ENCODE peak calls at places on chromosomes 11 and 22, in nine cellular contexts. H is mucosa of gallbladder; S is Calu3; R is GM10248; A is NCI-H69; N is substantia nigra; G is stimulated activated naive B cell treated with anti-CD40 and anti-IgM and Interleukin-4, amounts not matched to agents 10 μg/mL and 1 μg/mL and 100 μg/mL, for 72 hours; O is activated T-helper 1 cell treated with Interleukin-2 at 50 U/mL for 16 hours; V is stimulated activated naive CD8-positive, alpha-beta T cell treated with anti-CD3 and anti-CD28 coated beads, Interleukin-15, amount 100 ng/mL, for 72 hours. C is an unnamed sample.

GRCh38 chr11:1834132-1834610 is 619 bp upstream of the SYT8 start:
- DNase-seq in H (peak), S (peak), G (no peak), V (no peak), O (no peak), N (no peak), R (no peak), A (peak), C (no peak)

GRCh38 chr22:25908212-25908611 is 166.2 kb downstream of the MYO18B start:
- DNase-seq in R (no peak), O (no peak), N (no peak), A (no peak), G (no peak), H (no peak), S (no peak), V (no peak), C (no peak)

GRCh38 chr11:135075740-135076139 is 663.7 kb upstream of the B3GAT1 start:
- DNase-seq in S (peak), R (no peak), V (peak), G (peak), N (no peak), O (peak), H (peak), A (no peak), C (peak)

GRCh38 chr22:31442768-31443489 is 43.5 kb downstream of the DRG1 start:
- DNase-seq in V (no peak), H (peak), A (no peak), R (no peak), N (no peak), O (no peak), S (no peak), G (no peak), C (no peak)

GRCh38 chr11:11243790-11244469 is 109.1 kb downstream of the CSNK2A3 start:
- DNase-seq in V (no peak), A (peak), S (peak), N (no peak), G (peak), O (peak), H (no peak), R (peak), C (peak)

GRCh38 chr11:111302298-111302697 is 4.0 kb downstream of the POU2AF3 start:
- DNase-seq in N (no peak), R (no peak), S (no peak), G (no peak), O (no peak), H (no peak), V (no peak), A (peak), C (no peak)

GRCh38 chr22:28953399-28953798 is 70.0 kb downstream of the ZNRF3 start:
- DNase-seq in V (no peak), R (no peak), N (no peak), G (no peak), A (no peak), O (no peak), S (no peak), H (no peak), C (no peak)

GRCh38 chr22:44574057-44574456 is 76.0 kb upstream of the RTL6 start:
- DNase-seq in O (no peak), G (no peak), S (peak), V (no peak), A (peak), N (no peak), H (peak), R (no peak), C (no peak)

GRCh38 chr11:122626266-122626665 is 29.3 kb upstream of the UBASH3B start:
- DNase-seq in V (no peak), R (no peak), G (no peak), O (no peak), A (no peak), H (no peak), S (no peak), N (no peak), C (no peak)

GRCh38 chr11:16184588-16184987 is 171.8 kb downstream of the SOX6 start:
- DNase-seq in A (peak), H (peak), R (no peak), S (peak), N (no peak), G (no peak), O (no peak), V (no peak), C (no peak)

GRCh38 chr11:34206598-34207300 is 101.3 kb downstream of the NAT10 start:
- DNase-seq in O (no peak), V (no peak), G (no peak), R (no peak), N (no peak), A (peak), H (no peak), S (no peak), C (no peak)

GRCh38 chr11:46099973-46100335 is 21.3 kb downstream of the PHF21A start:
- DNase-seq in S (no peak), R (no peak), N (no peak), A (no peak), V (no peak), H (no peak), O (no peak), G (no peak), C (no peak)

GRCh38 chr11:102575016-102575415 is 44.5 kb upstream of the MMP7 start:
- DNase-seq in R (no peak), G (no peak), S (no peak), O (no peak), N (no peak), H (no peak), A (no peak), V (no peak), C (no peak)

GRCh38 chr11:105799728-105800462 is 190.0 kb downstream of the GRIA4 start:
- DNase-seq in S (no peak), O (no peak), H (no peak), A (peak), V (no peak), G (no peak), N (no peak), R (no peak), C (no peak)

GRCh38 chr11:35763772-35764171 is 101.2 kb downstream of the TRIM44 start:
- DNase-seq in A (no peak), V (no peak), S (no peak), H (no peak), N (no peak), G (no peak), R (no peak), O (no peak), C (no peak)

GRCh38 chr22:50206599-50206998 is 5.8 kb downstream of the SELENOO start:
- DNase-seq in S (peak), R (no peak), N (no peak), A (peak), O (no peak), G (no peak), V (no peak), H (no peak), C (peak)

GRCh38 chr11:134391170-134391569 is 20.9 kb downstream of the B3GAT1 start:
- DNase-seq in H (no peak), A (no peak), G (no peak), N (no peak), V (no peak), O (no peak), S (no peak), R (no peak), C (no peak)

GRCh38 chr11:131486100-131486499 is 115.7 kb downstream of the NTM start:
- DNase-seq in A (no peak), G (no peak), N (no peak), S (no peak), H (no peak), V (no peak), R (no peak), O (no peak), C (no peak)

GRCh38 chr11:32890843-32891656 is 1.6 kb upstream of the QSER1 start:
- DNase-seq in O (no peak), H (no peak), A (peak), N (no peak), S (no peak), R (no peak), V (no peak), G (no peak), C (no peak)

GRCh38 chr11:7571640-7572000 is 57.8 kb downstream of the PPFIBP2 start:
- DNase-seq in S (peak), A (peak), V (no peak), H (peak), G (no peak), N (no peak), R (peak), O (no peak), C (peak)

GRCh38 chr11:3723014-3723708 is 52.0 kb upstream of the CHRNA10 start:
- DNase-seq in A (no peak), N (no peak), H (no peak), R (no peak), S (no peak), G (no peak), V (no peak), O (no peak), C (no peak)

C was measured in heart right ventricle.